ENCODE peak calls at places on chromosome 5, in five cellular contexts. H, O, S, F and Y are unnamed samples.

GRCh38 chr5:118711727-118712126 is 276.6 kb downstream of the DTWD2 start:
- DNase-seq in H (no peak), O (no peak), S (no peak), F (no peak), Y (no peak)

GRCh38 chr5:179963375-179963774 is 55.7 kb upstream of the TBC1D9B start:
- DNase-seq in H (no peak), O (no peak), S (no peak), F (no peak), Y (no peak)

GRCh38 chr5:124906339-124907097 is 160.1 kb upstream of the ZNF608 start:
- DNase-seq in H (peak), O (peak), S (peak), F (peak), Y (peak)

GRCh38 chr5:17089690-17090089 is 127.7 kb upstream of the BASP1 start:
- DNase-seq in H (no peak), O (peak), S (no peak), F (no peak), Y (no peak)

GRCh38 chr5:149210229-149210628 is 61.4 kb upstream of the AFAP1L1 start:
- DNase-seq in H (no peak), O (no peak), S (no peak), F (no peak), Y (no peak)

GRCh38 chr5:146079695-146080361 is 25.5 kb downstream of the PLAC8L1 start:
- DNase-seq in H (no peak), O (no peak), S (no peak), F (no peak), Y (no peak)

GRCh38 chr5:103894882-103895281 is 332.3 kb upstream of the NUDT12 start:
- DNase-seq in H (no peak), O (no peak), S (no peak), F (no peak), Y (no peak)

GRCh38 chr5:76542887-76543690 is 80.1 kb downstream of the F2RL2 start:
- DNase-seq in H (no peak), O (no peak), S (peak), F (no peak), Y (no peak)

GRCh38 chr5:38843665-38844064 is 2.1 kb upstream of the OSMR start:
- DNase-seq in H (no peak), O (no peak), S (no peak), F (no peak), Y (no peak)

GRCh38 chr5:178785999-178786398 is 55.5 kb upstream of the ZNF354A start:
- DNase-seq in H (no peak), O (no peak), S (no peak), F (no peak), Y (no peak)

GRCh38 chr5:44565872-44566271 is 176.7 kb upstream of the FGF10 start:
- DNase-seq in H (no peak), O (no peak), S (no peak), F (no peak), Y (no peak)

GRCh38 chr5:181255836-181256578 is 4.9 kb downstream of the TRIM52 start:
- DNase-seq in H (no peak), O (peak), S (no peak), F (no peak), Y (no peak)

GRCh38 chr5:137564475-137564961 is 65.4 kb upstream of the SPOCK1 start:
- DNase-seq in H (no peak), O (no peak), S (no peak), F (no peak), Y (no peak)

GRCh38 chr5:137995747-137996123 is 37.1 kb downstream of the FAM13B start:
- DNase-seq in H (no peak), O (no peak), S (no peak), F (no peak), Y (no peak)

GRCh38 chr5:33379757-33380156 is 61.0 kb upstream of the TARS1 start:
- DNase-seq in H (no peak), O (no peak), S (peak), F (no peak), Y (no peak)

GRCh38 chr5:71586052-71586940 is 844 bp upstream of the MCCC2 start:
- DNase-seq in H (no peak), O (no peak), S (peak), F (no peak), Y (no peak)

GRCh38 chr5:142753114-142753764 is 16.9 kb upstream of the ARHGAP26 start:
- DNase-seq in H (peak), O (no peak), S (no peak), F (peak), Y (peak)

GRCh38 chr5:88675758-88676636 is 207.0 kb downstream of the MEF2C start:
- DNase-seq in H (no peak), O (no peak), S (peak), F (no peak), Y (no peak)

GRCh38 chr5:103541567-103541966 is 21.0 kb downstream of the NUDT12 start:
- DNase-seq in H (no peak), O (no peak), S (no peak), F (no peak), Y (no peak)

GRCh38 chr5:72815580-72816296 is 723 bp upstream of the TNPO1 start:
- DNase-seq in H (no peak), O (no peak), S (no peak), F (no peak), Y (no peak)

GRCh38 chr5:178332096-178332780 is 99.6 kb upstream of the PHYKPL start:
- DNase-seq in H (peak), O (no peak), S (no peak), F (no peak), Y (peak)

GRCh38 chr5:17217421-17218352 is at the start of gene BASP1:
- DNase-seq in H (peak), O (peak), S (peak), F (peak), Y (no peak)

DNA sequence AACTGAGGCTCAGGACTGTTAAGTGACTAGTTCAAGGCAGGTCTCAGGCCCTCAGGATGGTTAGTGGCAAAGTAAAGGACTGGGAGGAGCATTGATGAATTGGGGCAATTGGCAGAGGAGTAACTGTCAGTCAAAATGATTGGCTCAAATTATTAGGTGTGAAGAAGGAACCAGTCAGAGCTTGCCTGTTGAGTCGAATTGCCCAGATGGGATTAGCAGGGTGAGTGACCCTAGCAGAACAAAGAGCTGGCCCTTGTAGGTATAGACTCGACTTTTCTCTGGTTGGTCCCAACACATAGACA is 2.6 kb upstream of the NSD1 start:
- DNase-seq in H (no peak), O (no peak), S (no peak), F (no peak), Y (no peak)
- H3K4me3 ChIP-seq in H (no peak), O (no peak), S (no peak), F (no peak), Y (no peak)

GRCh38 chr5:55712023-55712859 is at the start of gene SLC38A9:
- DNase-seq in H (peak), O (peak), S (peak), F (peak), Y (peak)
- TF ChIP-seq POLR2A in H (peak), O (no peak), S (peak), F (no peak), Y (no peak)

DNA sequence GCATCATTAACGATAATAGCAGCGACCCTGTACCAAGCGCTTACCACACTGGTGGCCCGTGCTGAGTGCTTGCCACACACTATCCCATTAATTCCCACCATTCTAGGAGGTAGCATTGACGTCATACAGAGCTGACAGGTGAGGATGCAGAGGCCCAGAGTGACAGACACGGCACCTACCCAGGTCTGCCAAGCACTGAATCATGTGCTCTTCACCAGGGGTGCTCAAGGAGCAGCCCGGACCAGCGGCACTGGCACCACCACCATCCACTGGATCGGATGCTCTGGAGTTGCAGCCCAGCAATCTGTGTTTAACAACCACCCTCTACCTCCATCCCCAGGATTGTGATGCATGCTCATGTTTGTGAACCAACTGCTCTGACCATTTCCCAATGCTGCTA is 3.4 kb downstream of the TNIP1 start:
- DNase-seq in H (no peak), O (no peak), S (no peak), F (no peak), Y (no peak)
- H3K4me3 ChIP-seq in H (no peak), O (no peak), S (no peak), F (no peak), Y (no peak)

GRCh38 chr5:173764321-173765029 is 123.7 kb upstream of the CPEB4 start:
- DNase-seq in H (peak), O (peak), S (peak), F (peak), Y (peak)
- TF ChIP-seq POLR2A in H (no peak), O (no peak), S (no peak), F (no peak), Y (peak)

DNA sequence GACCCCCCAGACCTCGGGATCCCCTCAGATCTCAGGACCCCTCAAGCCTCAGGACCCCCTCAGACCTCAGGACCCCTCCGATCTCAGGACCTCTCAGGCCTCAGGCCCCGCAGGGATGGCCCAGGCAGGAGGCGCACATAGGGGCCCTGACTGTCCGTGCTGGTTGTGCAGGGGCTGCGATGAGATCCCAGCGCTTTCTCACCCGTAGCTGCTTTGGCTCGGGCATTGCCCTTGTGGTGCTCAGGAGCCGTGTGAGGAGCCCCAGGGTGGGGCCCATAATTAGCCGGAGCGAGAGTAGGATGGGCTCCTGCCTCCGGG is 680 bp upstream of the LPCAT1 start:
- DNase-seq in H (no peak), O (peak), S (no peak), F (no peak), Y (no peak)
- H3K4me3 ChIP-seq in H (peak), O (no peak), S (peak), F (peak), Y (peak)

GRCh38 chr5:79237735-79238560 is 2.0 kb downstream of the JMY start:
- DNase-seq in H (no peak), O (no peak), S (no peak), F (no peak), Y (no peak)

GRCh38 chr5:79236364-79236969 is 536 bp downstream of the JMY start:
- DNase-seq in H (no peak), O (no peak), S (peak), F (no peak), Y (no peak)

GRCh38 chr5:79235578-79236363 is at the start of gene JMY:
- DNase-seq in H (peak), O (peak), S (peak), F (peak), Y (peak)

GRCh38 chr5:79235222-79235577 is 731 bp upstream of the JMY start:
- DNase-seq in H (no peak), O (no peak), S (no peak), F (no peak), Y (no peak)

GRCh38 chr5:79236970-79237734 is 1.2 kb downstream of the JMY start:
- DNase-seq in H (peak), O (peak), S (peak), F (no peak), Y (peak)
- TF ChIP-seq POLR2A in H (no peak), O (no peak), S (no peak), F (no peak), Y (peak)

DNA sequence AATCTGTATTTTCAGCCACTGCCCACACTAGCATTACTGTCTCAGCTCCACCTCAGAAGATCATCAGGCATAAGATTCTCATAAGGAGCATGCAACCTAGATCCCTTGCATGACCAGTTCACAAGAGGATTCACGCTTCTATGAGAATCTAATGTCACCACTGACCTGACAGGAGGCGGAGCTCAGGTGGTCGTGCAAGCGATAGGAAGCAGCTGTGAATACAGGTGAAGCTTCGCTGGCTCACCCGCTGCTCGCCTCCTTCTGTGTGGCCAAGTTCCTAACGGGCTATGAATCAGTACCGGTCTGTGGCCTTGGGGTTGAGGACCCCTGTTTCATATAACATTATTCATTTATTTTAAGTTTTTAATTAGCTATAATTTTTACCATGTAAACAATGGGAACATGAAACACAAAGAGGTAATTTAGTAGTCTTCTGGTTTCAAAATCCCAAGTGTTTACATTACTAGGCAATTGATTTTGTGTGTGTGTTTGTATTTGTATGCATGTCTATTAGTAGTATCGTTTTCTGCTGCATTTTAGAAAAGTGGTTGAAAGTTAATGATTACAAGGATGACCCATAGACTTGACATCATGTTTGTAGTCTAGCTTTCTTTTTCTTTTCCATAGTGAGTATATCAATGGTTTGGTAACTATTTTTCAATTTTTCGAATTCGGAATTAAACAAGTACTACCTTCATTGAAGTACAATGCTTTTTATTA is 159.4 kb downstream of the TENT4A start:
- DNase-seq in H (no peak), O (no peak), S (no peak), F (no peak), Y (no peak)
- H3K4me3 ChIP-seq in H (no peak), O (no peak), S (no peak), F (no peak), Y (no peak)

DNA sequence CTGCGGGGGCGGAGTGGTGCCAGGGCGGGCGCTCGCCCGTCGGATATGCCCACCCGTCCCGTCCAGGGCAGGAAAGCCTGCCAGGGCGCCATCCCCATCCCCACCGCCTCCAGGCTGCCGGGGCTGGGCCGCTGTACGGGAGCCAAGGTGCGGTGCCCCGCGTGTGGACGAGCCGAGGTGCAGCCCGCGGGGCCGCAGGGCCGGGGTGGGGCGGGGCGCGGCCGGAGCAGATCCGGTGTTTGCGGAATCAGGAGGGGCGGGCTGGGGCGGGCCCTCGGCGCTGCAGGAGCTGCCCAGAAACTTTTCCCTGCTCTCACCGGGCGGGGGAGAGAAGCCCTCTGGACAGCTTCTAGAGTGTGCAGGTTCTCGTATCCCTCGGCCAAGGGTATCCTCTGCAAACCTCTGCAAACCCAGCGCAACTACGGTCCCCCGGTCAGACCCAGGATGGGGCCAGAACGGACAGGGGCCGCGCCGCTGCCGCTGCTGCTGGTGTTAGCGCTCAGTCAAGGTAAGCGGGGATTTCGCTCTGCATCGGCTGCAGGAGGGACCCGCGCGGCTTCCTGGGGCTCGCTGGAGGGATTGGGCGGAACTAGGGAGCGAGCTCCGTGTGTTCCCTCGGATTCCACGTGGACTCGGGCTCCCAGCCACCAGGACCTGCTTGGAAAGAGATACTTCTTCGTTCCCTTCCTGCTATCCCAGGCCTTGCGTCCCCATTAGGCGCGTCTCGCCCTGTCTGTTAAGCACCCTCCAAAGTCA is at the start of gene ITGA2:
- DNase-seq in H (peak), O (peak), S (peak), F (no peak), Y (no peak)
- TF ChIP-seq POLR2A in H (peak), O (no peak), S (no peak), F (no peak), Y (no peak)